ENCODE peak calls at places on chromosomes 16 and 17, in ten cellular contexts. One of them, this sample, is unnamed.

GRCh38 chr16:10751291-10751697 is 7.7 kb downstream of the NUBP1 start:
- DNase-seq in fibroblast of mammary gland: no peak
- DNase-seq in fibroblast of pulmonary artery: no peak
- DNase-seq in BE2C: no peak
- DNase-seq in CD4-positive, alpha-beta T cell: no peak
- DNase-seq in HCT116: no peak
- DNase-seq in GM12865: peak; percentile 66
- DNase-seq in progenitor cell of endocrine pancreas: no peak
- DNase-seq in GM13977: no peak
- DNase-seq in AG09319: no peak
- DNase-seq in this sample: peak; percentile 42

GRCh38 chr16:85385463-85386331 is 227.4 kb upstream of the GSE1 start:
- DNase-seq in fibroblast of mammary gland: no peak
- DNase-seq in fibroblast of pulmonary artery: no peak
- DNase-seq in BE2C: peak; percentile 20
- DNase-seq in CD4-positive, alpha-beta T cell: no peak
- DNase-seq in HCT116: no peak
- DNase-seq in GM12865: no peak
- DNase-seq in progenitor cell of endocrine pancreas: no peak
- DNase-seq in GM13977: no peak
- DNase-seq in AG09319: no peak
- DNase-seq in this sample: no peak

GRCh38 chr16:86048882-86049585 is 150.1 kb downstream of the IRF8 start:
- DNase-seq in fibroblast of mammary gland: no peak
- DNase-seq in fibroblast of pulmonary artery: no peak
- DNase-seq in BE2C: no peak
- DNase-seq in CD4-positive, alpha-beta T cell: no peak
- DNase-seq in HCT116: no peak
- DNase-seq in GM12865: no peak
- DNase-seq in progenitor cell of endocrine pancreas: no peak
- DNase-seq in GM13977: no peak
- DNase-seq in AG09319: no peak
- DNase-seq in this sample: no peak

GRCh38 chr16:81817789-81818304 is 38.8 kb downstream of the PLCG2 start:
- DNase-seq in fibroblast of mammary gland: no peak
- DNase-seq in fibroblast of pulmonary artery: no peak
- DNase-seq in BE2C: no peak
- DNase-seq in CD4-positive, alpha-beta T cell: no peak
- DNase-seq in HCT116: no peak
- DNase-seq in GM12865: peak; percentile 91
- DNase-seq in progenitor cell of endocrine pancreas: no peak
- DNase-seq in GM13977: peak; percentile 47
- DNase-seq in AG09319: no peak
- DNase-seq in this sample: peak; percentile 51

GRCh38 chr16:70253291-70254094 is 1.8 kb upstream of the EXOSC6 start:
- DNase-seq in fibroblast of mammary gland: peak; percentile 58
- DNase-seq in fibroblast of pulmonary artery: peak; percentile 59
- DNase-seq in BE2C: peak; percentile 67
- DNase-seq in CD4-positive, alpha-beta T cell: peak; percentile 21
- DNase-seq in HCT116: peak; percentile 28
- DNase-seq in GM12865: peak; percentile 39
- DNase-seq in progenitor cell of endocrine pancreas: no peak
- DNase-seq in GM13977: peak; percentile 43
- DNase-seq in AG09319: no peak
- DNase-seq in this sample: peak; percentile 47

GRCh38 chr16:48076455-48077012 is 79.3 kb downstream of the ABCC12 start:
- DNase-seq in fibroblast of mammary gland: peak; percentile 88
- DNase-seq in fibroblast of pulmonary artery: peak; percentile 25
- DNase-seq in BE2C: no peak
- DNase-seq in CD4-positive, alpha-beta T cell: no peak
- DNase-seq in HCT116: no peak
- DNase-seq in GM12865: no peak
- DNase-seq in progenitor cell of endocrine pancreas: no peak
- DNase-seq in GM13977: no peak
- DNase-seq in AG09319: no peak
- DNase-seq in this sample: no peak

GRCh38 chr16:20671903-20672302 is 25.6 kb downstream of the ACSM1 start:
- DNase-seq in fibroblast of mammary gland: no peak
- DNase-seq in fibroblast of pulmonary artery: no peak
- DNase-seq in BE2C: no peak
- DNase-seq in CD4-positive, alpha-beta T cell: no peak
- DNase-seq in HCT116: no peak
- DNase-seq in GM12865: no peak
- DNase-seq in progenitor cell of endocrine pancreas: no peak
- DNase-seq in GM13977: no peak
- DNase-seq in AG09319: no peak
- DNase-seq in this sample: no peak

GRCh38 chr17:49748223-49748622 is 15.7 kb downstream of the FAM117A start:
- DNase-seq in fibroblast of mammary gland: no peak
- DNase-seq in fibroblast of pulmonary artery: no peak
- DNase-seq in BE2C: no peak
- DNase-seq in CD4-positive, alpha-beta T cell: no peak
- DNase-seq in HCT116: no peak
- DNase-seq in GM12865: no peak
- DNase-seq in progenitor cell of endocrine pancreas: no peak
- DNase-seq in GM13977: no peak
- DNase-seq in AG09319: no peak
- DNase-seq in this sample: no peak

GRCh38 chr17:3954921-3955320 is 9.3 kb downstream of the ATP2A3 start:
- DNase-seq in fibroblast of mammary gland: no peak
- DNase-seq in fibroblast of pulmonary artery: no peak
- DNase-seq in BE2C: no peak
- DNase-seq in CD4-positive, alpha-beta T cell: no peak
- DNase-seq in HCT116: no peak
- DNase-seq in GM12865: no peak
- DNase-seq in progenitor cell of endocrine pancreas: no peak
- DNase-seq in GM13977: no peak
- DNase-seq in AG09319: no peak
- DNase-seq in this sample: no peak

GRCh38 chr16:21164521-21165168 is 6.2 kb downstream of the LDAF1 start:
- DNase-seq in fibroblast of mammary gland: no peak
- DNase-seq in fibroblast of pulmonary artery: no peak
- DNase-seq in BE2C: no peak
- DNase-seq in CD4-positive, alpha-beta T cell: no peak
- DNase-seq in HCT116: no peak
- DNase-seq in GM12865: no peak
- DNase-seq in progenitor cell of endocrine pancreas: no peak
- DNase-seq in GM13977: no peak
- DNase-seq in AG09319: no peak
- DNase-seq in this sample: no peak

GRCh38 chr16:72939247-72939646 is 108.7 kb downstream of the ZFHX3 start:
- DNase-seq in fibroblast of mammary gland: peak; percentile 72
- DNase-seq in fibroblast of pulmonary artery: peak; percentile 77
- DNase-seq in BE2C: peak; percentile 53
- DNase-seq in CD4-positive, alpha-beta T cell: no peak
- DNase-seq in HCT116: no peak
- DNase-seq in GM12865: no peak
- DNase-seq in progenitor cell of endocrine pancreas: no peak
- DNase-seq in GM13977: no peak
- DNase-seq in AG09319: no peak
- DNase-seq in this sample: no peak

DNA sequence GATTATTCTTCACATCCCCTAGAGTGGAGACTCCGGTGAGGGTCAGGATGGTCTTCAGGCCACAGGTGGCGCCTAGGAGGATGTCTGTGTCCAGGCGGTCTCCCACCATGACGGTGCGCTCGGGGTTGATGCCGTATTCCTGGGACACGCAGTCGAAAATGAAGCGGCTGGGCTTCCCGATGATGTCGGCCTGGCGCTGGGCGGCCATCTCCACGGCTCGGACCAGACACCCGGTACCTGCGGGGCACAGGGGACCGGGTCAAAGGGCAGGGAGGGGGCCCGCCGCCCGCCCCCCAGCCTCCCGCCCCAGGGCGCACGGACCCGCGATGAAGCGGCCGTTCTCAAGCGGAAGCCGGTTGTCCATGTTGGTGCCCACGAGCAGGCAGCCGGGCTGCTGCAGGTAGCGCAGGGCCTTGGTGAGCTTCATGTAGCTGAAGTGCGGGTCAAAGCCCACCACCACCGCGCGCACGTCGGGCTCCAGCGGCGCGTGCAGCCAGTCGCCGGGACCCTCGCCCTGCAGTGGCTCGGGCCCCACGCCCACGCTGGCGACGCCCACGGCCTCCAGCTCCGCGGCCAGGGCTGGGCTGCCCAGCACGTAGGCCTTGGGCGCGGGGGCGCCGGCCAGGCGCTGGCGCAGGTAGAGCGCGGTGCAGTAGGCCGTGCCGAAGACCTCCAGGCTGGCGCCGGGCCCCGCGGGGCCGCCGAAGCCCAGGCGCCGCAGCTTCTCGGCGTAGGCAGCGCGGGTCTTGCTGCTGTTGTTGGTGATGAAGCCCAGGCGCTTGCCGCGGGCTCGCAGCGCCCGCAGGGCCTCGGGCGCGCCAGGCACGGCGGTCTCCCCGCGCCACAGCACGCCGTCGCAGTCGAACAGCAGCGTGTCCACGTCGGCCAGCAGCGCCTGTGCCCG is 571 bp downstream of the PGP start:
- DNase-seq in fibroblast of mammary gland: no peak
- DNase-seq in fibroblast of pulmonary artery: no peak
- DNase-seq in BE2C: no peak
- DNase-seq in CD4-positive, alpha-beta T cell: no peak
- DNase-seq in HCT116: no peak
- DNase-seq in GM12865: no peak
- DNase-seq in progenitor cell of endocrine pancreas: no peak
- DNase-seq in GM13977: no peak
- DNase-seq in AG09319: no peak
- DNase-seq in this sample: no peak
- TF ChIP-seq CTCF in fibroblast of mammary gland: no peak
- TF ChIP-seq CTCF in fibroblast of pulmonary artery: no peak
- TF ChIP-seq CTCF in BE2C: no peak
- TF ChIP-seq CTCF in CD4-positive, alpha-beta T cell: no peak
- TF ChIP-seq CTCF in HCT116: no peak
- TF ChIP-seq CTCF in GM12865: no peak
- TF ChIP-seq CTCF in progenitor cell of endocrine pancreas: peak; percentile 11
- TF ChIP-seq CTCF in GM13977: no peak
- TF ChIP-seq CTCF in AG09319: no peak
- TF ChIP-seq CTCF in this sample: no peak

GRCh38 chr16:24540575-24541240 is 1.3 kb downstream of the RBBP6 start:
- DNase-seq in fibroblast of mammary gland: no peak
- DNase-seq in fibroblast of pulmonary artery: peak; percentile 12
- DNase-seq in BE2C: no peak
- DNase-seq in CD4-positive, alpha-beta T cell: no peak
- DNase-seq in HCT116: no peak
- DNase-seq in GM12865: peak; percentile 51
- DNase-seq in progenitor cell of endocrine pancreas: no peak
- DNase-seq in GM13977: peak; percentile 33
- DNase-seq in AG09319: no peak
- DNase-seq in this sample: peak; percentile 41

GRCh38 chr16:24539295-24539849 is at the start of gene RBBP6:
- DNase-seq in fibroblast of mammary gland: peak; percentile 94
- DNase-seq in fibroblast of pulmonary artery: peak; percentile 98
- DNase-seq in BE2C: peak; percentile 96
- DNase-seq in CD4-positive, alpha-beta T cell: peak; percentile 87
- DNase-seq in HCT116: peak; percentile 93
- DNase-seq in GM12865: peak; percentile 98
- DNase-seq in progenitor cell of endocrine pancreas: peak; percentile 90
- DNase-seq in GM13977: peak; percentile 91
- DNase-seq in AG09319: peak; percentile 95
- DNase-seq in this sample: peak; percentile 93

GRCh38 chr16:24538756-24539294 is 541 bp upstream of the RBBP6 start:
- DNase-seq in fibroblast of mammary gland: no peak
- DNase-seq in fibroblast of pulmonary artery: no peak
- DNase-seq in BE2C: no peak
- DNase-seq in CD4-positive, alpha-beta T cell: no peak
- DNase-seq in HCT116: no peak
- DNase-seq in GM12865: no peak
- DNase-seq in progenitor cell of endocrine pancreas: no peak
- DNase-seq in GM13977: no peak
- DNase-seq in AG09319: no peak
- DNase-seq in this sample: no peak

GRCh38 chr16:24541534-24541933 is 2.2 kb downstream of the RBBP6 start:
- DNase-seq in fibroblast of mammary gland: no peak
- DNase-seq in fibroblast of pulmonary artery: no peak
- DNase-seq in BE2C: no peak
- DNase-seq in CD4-positive, alpha-beta T cell: no peak
- DNase-seq in HCT116: no peak
- DNase-seq in GM12865: no peak
- DNase-seq in progenitor cell of endocrine pancreas: no peak
- DNase-seq in GM13977: no peak
- DNase-seq in AG09319: no peak
- DNase-seq in this sample: peak; percentile 15

DNA sequence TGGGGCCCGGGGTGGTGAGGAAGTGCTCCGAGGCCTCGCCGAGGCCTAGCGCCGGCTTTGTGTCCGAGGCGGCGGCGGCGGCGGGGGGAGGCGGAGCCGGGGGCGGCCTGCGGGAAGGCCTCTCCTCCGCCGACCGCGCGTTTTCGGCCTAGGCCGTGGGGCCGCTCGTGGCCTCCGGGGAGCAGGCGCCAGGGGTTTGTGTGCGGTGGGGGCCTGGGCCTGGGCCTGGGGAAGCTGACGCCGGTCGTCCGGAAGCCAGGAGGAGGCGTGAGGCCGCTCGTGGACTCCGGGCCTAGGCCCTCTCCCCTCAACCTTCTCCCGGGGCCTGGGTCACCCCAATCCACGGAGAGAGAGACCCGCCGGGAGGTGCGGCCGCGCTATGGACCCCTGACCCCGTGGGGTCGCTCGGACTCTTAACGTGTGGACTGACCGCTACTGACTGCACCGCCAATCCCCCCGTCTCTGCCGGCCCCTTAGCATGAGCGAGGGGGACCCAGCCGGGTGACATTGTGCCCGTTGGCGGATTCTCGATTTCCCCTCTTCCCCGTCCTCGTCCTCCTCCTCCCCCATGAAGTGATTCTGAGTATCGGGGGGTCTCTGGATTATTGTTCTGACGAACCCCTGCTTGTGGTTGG is 601 bp downstream of the RBBP6 start:
- DNase-seq in fibroblast of mammary gland: no peak
- DNase-seq in fibroblast of pulmonary artery: peak; percentile 39
- DNase-seq in BE2C: peak; percentile 52
- DNase-seq in CD4-positive, alpha-beta T cell: no peak
- DNase-seq in HCT116: no peak
- DNase-seq in GM12865: peak; percentile 71
- DNase-seq in progenitor cell of endocrine pancreas: no peak
- DNase-seq in GM13977: no peak
- DNase-seq in AG09319: peak; percentile 5
- DNase-seq in this sample: no peak
- TF ChIP-seq CTCF in fibroblast of mammary gland: no peak
- TF ChIP-seq CTCF in fibroblast of pulmonary artery: no peak
- TF ChIP-seq CTCF in BE2C: no peak
- TF ChIP-seq CTCF in CD4-positive, alpha-beta T cell: no peak
- TF ChIP-seq CTCF in HCT116: no peak
- TF ChIP-seq CTCF in GM12865: no peak
- TF ChIP-seq CTCF in progenitor cell of endocrine pancreas: no peak
- TF ChIP-seq CTCF in GM13977: no peak
- TF ChIP-seq CTCF in AG09319: no peak
- TF ChIP-seq CTCF in this sample: no peak

GRCh38 chr17:52756739-52757138 is 598.2 kb upstream of the CA10 start:
- DNase-seq in fibroblast of mammary gland: no peak
- DNase-seq in fibroblast of pulmonary artery: no peak
- DNase-seq in BE2C: no peak
- DNase-seq in CD4-positive, alpha-beta T cell: no peak
- DNase-seq in HCT116: no peak
- DNase-seq in GM12865: no peak
- DNase-seq in progenitor cell of endocrine pancreas: no peak
- DNase-seq in GM13977: no peak
- DNase-seq in AG09319: no peak
- DNase-seq in this sample: no peak
- TF ChIP-seq CTCF in fibroblast of mammary gland: no peak
- TF ChIP-seq CTCF in fibroblast of pulmonary artery: no peak
- TF ChIP-seq CTCF in BE2C: no peak
- TF ChIP-seq CTCF in CD4-positive, alpha-beta T cell: no peak
- TF ChIP-seq CTCF in HCT116: no peak
- TF ChIP-seq CTCF in GM12865: no peak
- TF ChIP-seq CTCF in progenitor cell of endocrine pancreas: no peak
- TF ChIP-seq CTCF in GM13977: no peak
- TF ChIP-seq CTCF in AG09319: no peak
- TF ChIP-seq CTCF in this sample: no peak

GRCh38 chr16:5490499-5490898 is 392.9 kb upstream of the EEF2KMT start:
- DNase-seq in fibroblast of mammary gland: peak; percentile 3
- DNase-seq in fibroblast of pulmonary artery: no peak
- DNase-seq in BE2C: peak; percentile 80
- DNase-seq in CD4-positive, alpha-beta T cell: no peak
- DNase-seq in HCT116: peak; percentile 15
- DNase-seq in GM12865: peak; percentile 61
- DNase-seq in progenitor cell of endocrine pancreas: peak; percentile 57
- DNase-seq in GM13977: no peak
- DNase-seq in AG09319: no peak
- DNase-seq in this sample: peak; percentile 18
- TF ChIP-seq CTCF in fibroblast of mammary gland: peak; percentile 32
- TF ChIP-seq CTCF in fibroblast of pulmonary artery: no peak
- TF ChIP-seq CTCF in BE2C: peak; percentile 97
- TF ChIP-seq CTCF in CD4-positive, alpha-beta T cell: no peak
- TF ChIP-seq CTCF in HCT116: peak; percentile 79
- TF ChIP-seq CTCF in GM12865: peak; percentile 82
- TF ChIP-seq CTCF in progenitor cell of endocrine pancreas: peak; percentile 97
- TF ChIP-seq CTCF in GM13977: peak; percentile 59
- TF ChIP-seq CTCF in AG09319: no peak
- TF ChIP-seq CTCF in this sample: peak; percentile 61

This sample was measured in GM20000.